ENCODE peak calls at places on chromosomes 6 and 20, in nine cellular contexts. U is endothelial cell of umbilical vein, C is GM23338, E is breast epithelium, X is HCT116, Q is esophagus muscularis mucosa, K is stomach, T is K562, F is transverse colon. A is an unnamed sample.
A peak's percentile ranks its signal among the peaks of the same experiment; 100 is the strongest.

GRCh38 chr6:119283214-119283613 is 66.3 kb downstream of the MAN1A1 start:
- DNase-seq in U (no peak), F (no peak), K (no peak), C (no peak), E (no peak), X (no peak), Q (no peak), T (no peak), A (no peak)

GRCh38 chr6:152232494-152233151 is 404.5 kb downstream of the SYNE1 start:
- DNase-seq in U (peak; percentile 89), T (peak; percentile 55), F (no peak), K (no peak), Q (no peak), C (no peak), E (no peak), X (no peak), A (no peak)

GRCh38 chr6:71531841-71532240 is 243.2 kb downstream of the OGFRL1 start:
- DNase-seq in U (no peak), X (no peak), F (no peak), E (no peak), T (no peak), K (no peak), Q (no peak), C (no peak), A (no peak)

GRCh38 chr6:56671651-56672461 is 29.2 kb upstream of the DST start:
- DNase-seq in Q (no peak), X (no peak), U (peak; percentile 54), K (no peak), C (no peak), F (peak; percentile 38), E (no peak), T (no peak), A (no peak)

GRCh38 chr6:14676084-14676483 is 558.5 kb downstream of the CD83 start:
- DNase-seq in K (no peak), C (no peak), X (no peak), T (no peak), Q (no peak), F (no peak), E (no peak), U (no peak), A (no peak)

GRCh38 chr20:23909390-23909789 is 29.8 kb upstream of the CST5 start:
- DNase-seq in Q (peak; percentile 77), C (no peak), U (no peak), T (no peak), X (no peak), K (no peak), E (no peak), F (no peak), A (no peak)

GRCh38 chr6:113693866-113694265 is 163.3 kb upstream of the MARCKS start:
- DNase-seq in T (no peak), C (no peak), U (no peak), E (no peak), X (no peak), F (no peak), Q (peak; percentile 21), K (no peak), A (no peak)

GRCh38 chr6:54074591-54075195 is 36.5 kb upstream of the MLIP start:
- DNase-seq in U (no peak), C (peak; percentile 28), T (no peak), E (no peak), F (no peak), Q (no peak), X (no peak), K (no peak), A (no peak)

GRCh38 chr6:93792751-93793150 is 373.4 kb upstream of the EPHA7 start:
- DNase-seq in T (no peak), U (no peak), E (no peak), K (no peak), F (no peak), C (no peak), Q (no peak), X (no peak), A (no peak)

GRCh38 chr6:44002071-44002590 is 125.1 kb downstream of the MRPL14 start:
- DNase-seq in U (no peak), E (no peak), K (no peak), T (no peak), C (peak; percentile 89), F (no peak), X (no peak), Q (no peak), A (no peak)

GRCh38 chr20:50240092-50240491 is 49.5 kb downstream of the CEBPB start:
- DNase-seq in K (no peak), Q (no peak), E (no peak), C (no peak), U (no peak), T (no peak), X (no peak), F (no peak), A (no peak)

GRCh38 chr6:34654061-34654460 is 42.5 kb downstream of the ILRUN start:
- DNase-seq in X (no peak), Q (no peak), E (no peak), U (no peak), F (no peak), C (no peak), K (no peak), T (no peak), A (no peak)

GRCh38 chr6:28537509-28538140 is 11.9 kb downstream of the GPX5 start:
- DNase-seq in U (no peak), F (no peak), E (no peak), Q (peak; percentile 80), C (peak; percentile 92), T (peak; percentile 43), K (no peak), X (peak; percentile 90), A (no peak)

GRCh38 chr6:134741193-134741521 is 208.7 kb downstream of the ALDH8A1 start:
- DNase-seq in F (no peak), Q (no peak), K (no peak), U (no peak), C (peak; percentile 52), T (no peak), X (no peak), E (no peak), A (no peak)

DNA sequence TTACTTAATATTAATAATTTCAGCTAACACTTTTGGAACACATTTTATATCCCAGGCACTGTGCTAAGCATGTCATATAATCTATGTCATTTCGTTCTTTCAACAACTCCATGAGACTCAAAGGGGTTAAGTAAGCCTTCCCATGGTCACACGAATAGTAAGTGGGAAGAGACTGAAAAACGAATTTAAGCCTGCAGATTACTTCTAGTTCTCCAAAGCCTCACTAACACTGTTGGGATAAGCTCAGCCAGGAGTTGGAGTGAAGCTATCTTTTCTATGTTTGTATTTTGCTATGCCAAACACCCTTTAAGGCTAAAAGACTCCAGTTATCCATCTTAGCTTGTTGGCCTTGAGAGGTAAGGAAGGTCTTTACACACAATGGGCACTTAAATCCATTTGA is 148.1 kb upstream of the UST start:
- DNase-seq in C (no peak), Q (no peak), U (no peak), E (no peak), X (no peak), K (no peak), T (no peak), F (no peak), A (no peak)
- H3K27ac ChIP-seq in C (peak overlapping the region; percentile 92), Q (no peak overlapping the region), U (no peak overlapping the region), E (no peak overlapping the region), X (no peak overlapping the region), K (no peak overlapping the region), T (no peak overlapping the region), F (peak overlapping the region; percentile 39), A (no peak overlapping the region)

DNA sequence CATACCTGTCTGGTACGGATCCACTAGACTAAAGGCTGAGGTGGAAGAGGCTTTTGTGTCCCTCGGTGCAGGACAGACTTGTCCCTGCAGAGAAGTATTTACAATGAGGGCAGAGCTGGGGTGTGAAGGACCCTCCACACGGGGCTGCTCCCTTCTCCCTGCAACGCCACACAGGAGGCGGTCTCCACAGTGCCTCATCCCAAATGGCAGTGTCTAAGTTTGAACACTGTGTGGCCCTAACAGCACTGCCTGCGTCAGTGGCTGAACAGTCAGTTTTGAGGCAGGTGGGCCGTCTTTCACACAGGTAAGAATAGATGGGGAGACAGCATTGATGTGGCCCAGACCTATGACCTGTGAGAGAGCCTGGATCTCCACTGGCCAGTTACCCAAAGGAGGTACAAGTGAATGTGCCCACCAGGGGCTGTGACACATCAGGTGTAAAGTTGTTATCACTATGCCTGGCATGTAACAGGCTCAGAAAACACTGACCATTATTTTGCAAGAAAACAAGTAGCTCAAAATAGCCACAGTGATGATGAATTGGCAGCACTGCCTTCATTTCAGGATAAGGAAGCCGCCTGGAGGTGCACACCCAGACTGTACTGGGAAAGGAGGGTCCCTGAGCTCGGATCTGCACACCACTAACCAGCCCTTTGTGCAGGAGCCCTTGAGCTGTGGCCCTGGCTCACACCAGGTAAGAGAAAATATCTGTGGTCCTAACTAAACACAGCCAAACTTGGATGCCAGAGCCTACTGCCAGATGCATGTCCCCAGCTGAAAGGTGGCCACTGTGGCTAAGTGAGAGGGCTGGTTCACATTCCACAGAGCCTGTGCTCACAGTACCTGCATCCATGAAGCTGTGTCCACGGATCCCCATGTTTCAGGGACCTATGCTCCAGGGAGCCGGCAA is 246.7 kb downstream of the DLL1 start:
- DNase-seq in F (no peak), K (no peak), X (no peak), T (no peak), E (no peak), U (no peak), C (no peak), Q (no peak), A (no peak)
- H3K4me1 ChIP-seq in F (peaks cover 7% of the 10 kb centered on the region), K (peaks cover 4% of the 10 kb centered on the region), X (no peaks in the 10 kb centered on the region), T (no peaks in the 10 kb centered on the region), E (no peaks in the 10 kb centered on the region), U (no peaks in the 10 kb centered on the region), C (peaks cover 4% of the 10 kb centered on the region), Q (peaks cover 21% of the 10 kb centered on the region), A (no peaks in the 10 kb centered on the region)

GRCh38 chr6:11241793-11242201 is 9.3 kb upstream of the NEDD9 start:
- DNase-seq in F (peak; percentile 29), E (no peak), C (peak; percentile 89), T (peak; percentile 62), X (no peak), Q (no peak), K (peak; percentile 87), U (peak; percentile 41), A (no peak)
- TF ChIP-seq POLR2AphosphoS5 in F (no peak), E (no peak), C (no peak), T (no peak), X (no peak), Q (no peak), K (peak; percentile 5), U (no peak), A (no peak)

DNA sequence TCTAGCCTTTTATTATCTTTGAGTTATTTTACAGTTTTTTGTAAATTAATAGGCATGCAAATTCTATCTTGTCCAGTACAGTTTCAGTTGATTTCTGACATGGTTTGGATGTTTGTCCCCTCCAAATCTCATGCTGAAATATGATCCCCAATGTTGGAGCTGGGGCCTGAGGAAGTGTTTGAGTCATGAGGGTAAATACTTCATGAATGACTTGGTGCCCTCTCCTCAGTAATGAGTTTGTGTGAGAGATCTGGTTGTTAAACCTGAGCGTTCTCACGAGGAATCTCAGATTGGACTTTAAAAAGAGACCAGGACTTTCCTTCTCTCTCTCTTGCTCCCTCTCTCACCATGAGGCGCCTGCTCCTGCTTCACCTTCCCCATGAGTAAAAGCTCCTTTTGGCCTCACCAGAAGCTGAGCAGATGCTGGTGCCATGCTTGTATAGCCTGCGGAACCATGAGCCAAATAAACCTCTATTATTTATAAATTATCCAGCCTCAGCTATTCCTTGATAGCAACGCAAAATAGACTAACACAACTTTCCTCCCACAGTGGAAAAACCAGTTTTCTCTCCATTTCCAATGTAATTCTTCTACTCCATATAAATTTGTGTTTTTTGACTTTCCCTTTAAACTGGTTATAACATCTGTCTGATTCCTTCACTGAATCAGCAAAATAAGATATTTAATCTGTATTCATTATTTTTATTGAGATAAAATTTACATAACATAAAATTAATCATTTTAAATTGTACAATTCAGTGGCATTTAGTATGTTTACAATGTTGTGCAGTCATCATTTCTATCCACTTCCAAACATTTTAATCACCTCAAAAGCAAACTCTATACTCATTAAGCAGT is 78.7 kb upstream of the PRSS16 start:
- DNase-seq in U (peak; percentile 21), F (no peak), X (no peak), T (peak; percentile 63), C (no peak), Q (no peak), E (no peak), K (no peak), A (no peak)
- H3K27ac ChIP-seq in U (no peak overlapping the region), F (no peak overlapping the region), X (no peak overlapping the region), T (peak overlapping the region; percentile 73), C (no peak overlapping the region), Q (no peak overlapping the region), E (no peak overlapping the region), K (no peak overlapping the region), A (no peak overlapping the region)